ENCODE peak calls at places on chromosomes 3 and 15, in six cellular contexts. O, U, X, W, L and M are unnamed samples.

GRCh38 chr3:61594978-61595687 is 33.8 kb downstream of the PTPRG start:
- DNase-seq in X (no peak), O (no peak), U (no peak), W (no peak), L (no peak), M (peak)

GRCh38 chr3:149579161-149579560 is 78.7 kb downstream of the WWTR1 start:
- DNase-seq in X (no peak), O (no peak), W (no peak), L (no peak), U (no peak), M (no peak)

GRCh38 chr3:28915711-28916481 is 365.0 kb upstream of the RBMS3 start:
- DNase-seq in X (no peak), U (peak), O (peak), L (peak), W (peak), M (peak)

GRCh38 chr3:117788086-117788485 is 1078.5 kb downstream of the TUSC7 start:
- DNase-seq in L (peak), U (peak), O (no peak), X (peak), W (no peak), M (peak)

GRCh38 chr3:138308783-138309182 is 20.9 kb downstream of the NME9 start:
- DNase-seq in L (no peak), O (no peak), U (no peak), W (no peak), X (no peak), M (no peak)

GRCh38 chr3:98564282-98565005 is 29.0 kb downstream of the CPOX start:
- DNase-seq in W (no peak), X (no peak), O (no peak), U (no peak), L (no peak), M (no peak)

GRCh38 chr3:8319935-8320634 is 181.5 kb upstream of the LMCD1 start:
- DNase-seq in U (peak), W (no peak), X (no peak), O (peak), L (peak), M (peak)

GRCh38 chr15:33700695-33701303 is 267.5 kb upstream of the CHRM5 start:
- DNase-seq in O (peak), W (peak), U (peak), X (peak), L (peak), M (peak)

GRCh38 chr3:134846943-134847342 is 51.9 kb downstream of the EPHB1 start:
- DNase-seq in O (peak), W (no peak), X (peak), L (peak), U (peak), M (peak)

GRCh38 chr3:143586565-143586964 is 261.7 kb downstream of the SLC9A9 start:
- DNase-seq in L (peak), X (no peak), W (no peak), U (peak), O (no peak), M (peak)

GRCh38 chr3:98855811-98856400 is 45.6 kb downstream of the DCBLD2 start:
- DNase-seq in U (peak), O (no peak), W (no peak), X (no peak), L (peak), M (peak)

GRCh38 chr3:129938140-129938930 is 36.2 kb upstream of the TRH start:
- DNase-seq in O (no peak), W (no peak), L (no peak), U (no peak), X (no peak), M (no peak)
- TF ChIP-seq CTCF in O (no peak), W (no peak), L (peak), U (no peak), X (no peak), M (no peak)

GRCh38 chr3:126716057-126716456 is 12.0 kb downstream of the CHCHD6 start:
- DNase-seq in O (no peak), U (no peak), L (no peak), X (no peak), W (no peak), M (no peak)
- H3K4me3 ChIP-seq in O (no peak), U (no peak), L (no peak), X (no peak), W (no peak), M (no peak)

DNA sequence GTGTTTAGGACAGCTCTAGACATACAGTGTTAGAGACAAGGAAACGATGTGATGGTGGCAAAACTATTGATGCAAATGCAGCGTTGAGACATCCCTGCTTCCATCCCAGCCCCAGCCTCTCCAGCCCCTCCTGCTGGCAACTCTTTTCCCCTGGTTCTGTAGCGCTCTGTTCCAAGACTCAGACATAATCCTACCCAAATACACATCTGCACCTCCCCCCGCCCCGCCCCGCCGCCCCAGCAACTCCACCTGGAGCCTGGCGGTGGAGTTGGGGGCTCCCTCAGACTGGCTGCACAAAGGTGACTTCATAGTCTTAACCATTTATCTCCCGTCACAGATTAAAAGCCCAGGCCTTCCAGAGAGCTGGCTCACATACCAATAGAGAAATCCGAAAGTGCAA is 7.2 kb upstream of the SEC22A start:
- DNase-seq in X (no peak), O (peak), L (no peak), U (no peak), W (peak), M (peak)
- TF ChIP-seq CTCF in X (peak), O (peak), L (no peak), U (peak), W (no peak), M (peak)

GRCh38 chr3:12961726-12962036 is 111.5 kb downstream of the IQSEC1 start:
- DNase-seq in O (no peak), U (no peak), W (no peak), L (no peak), X (no peak), M (no peak)

GRCh38 chr3:12959838-12960378 is 113.3 kb downstream of the IQSEC1 start:
- DNase-seq in O (no peak), X (no peak), W (no peak), U (no peak), L (no peak), M (no peak)

GRCh38 chr3:12961007-12961725 is 112.1 kb downstream of the IQSEC1 start:
- DNase-seq in L (no peak), W (no peak), X (peak), U (no peak), O (no peak), M (no peak)

GRCh38 chr3:12959395-12959794 is 113.8 kb downstream of the IQSEC1 start:
- DNase-seq in O (no peak), X (no peak), U (no peak), L (no peak), W (no peak), M (no peak)

GRCh38 chr3:12960497-12960896 is 112.7 kb downstream of the IQSEC1 start:
- DNase-seq in U (no peak), O (no peak), L (no peak), W (no peak), X (no peak), M (no peak)
- H3K4me3 ChIP-seq in U (no peak), O (no peak), L (no peak), W (no peak), X (no peak), M (no peak)

GRCh38 chr3:52436500-52437106 is 8.3 kb downstream of the SEMA3G start:
- DNase-seq in U (no peak), L (peak), W (peak), X (peak), O (no peak), M (peak)

GRCh38 chr3:52437326-52438103 is 7.4 kb downstream of the SEMA3G start:
- DNase-seq in W (no peak), U (no peak), X (peak), O (no peak), L (no peak), M (no peak)

GRCh38 chr3:52438579-52439425 is 6.1 kb downstream of the SEMA3G start:
- DNase-seq in U (no peak), O (no peak), W (no peak), L (no peak), X (no peak), M (no peak)

GRCh38 chr3:52439426-52440248 is 5.3 kb downstream of the SEMA3G start:
- DNase-seq in O (no peak), X (peak), W (peak), U (no peak), L (no peak), M (no peak)

DNA sequence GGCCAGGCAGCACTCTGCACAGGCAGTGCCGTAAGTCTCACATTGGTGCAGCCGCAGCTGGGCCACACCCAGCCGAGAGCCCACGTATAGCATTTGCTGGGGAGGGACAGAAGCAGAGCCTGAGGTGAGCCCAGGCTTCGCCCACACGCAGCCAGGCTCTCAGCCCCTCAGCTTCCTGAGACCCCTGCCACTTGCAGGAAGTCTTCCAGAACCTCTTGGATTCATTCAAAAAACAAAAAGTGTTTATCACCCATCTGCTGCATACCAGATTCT is 6.9 kb downstream of the SEMA3G start:
- DNase-seq in U (no peak), X (no peak), W (no peak), O (no peak), L (no peak), M (no peak)
- TF ChIP-seq CTCF in U (no peak), X (no peak), W (no peak), O (no peak), L (no peak), M (no peak)

GRCh38 chr3:171390531-171390930 is 69.7 kb downstream of the TNIK start:
- DNase-seq in X (no peak), U (no peak), O (no peak), L (no peak), W (no peak), M (no peak)

GRCh38 chr3:171388537-171388936 is 71.7 kb downstream of the TNIK start:
- DNase-seq in X (no peak), U (no peak), W (no peak), L (no peak), O (no peak), M (no peak)

GRCh38 chr3:171396048-171396447 is 64.2 kb downstream of the TNIK start:
- DNase-seq in O (no peak), W (no peak), X (no peak), U (no peak), L (no peak), M (peak)

GRCh38 chr3:171391432-171391831 is 68.8 kb downstream of the TNIK start:
- DNase-seq in W (no peak), X (no peak), U (no peak), O (no peak), L (no peak), M (no peak)

DNA sequence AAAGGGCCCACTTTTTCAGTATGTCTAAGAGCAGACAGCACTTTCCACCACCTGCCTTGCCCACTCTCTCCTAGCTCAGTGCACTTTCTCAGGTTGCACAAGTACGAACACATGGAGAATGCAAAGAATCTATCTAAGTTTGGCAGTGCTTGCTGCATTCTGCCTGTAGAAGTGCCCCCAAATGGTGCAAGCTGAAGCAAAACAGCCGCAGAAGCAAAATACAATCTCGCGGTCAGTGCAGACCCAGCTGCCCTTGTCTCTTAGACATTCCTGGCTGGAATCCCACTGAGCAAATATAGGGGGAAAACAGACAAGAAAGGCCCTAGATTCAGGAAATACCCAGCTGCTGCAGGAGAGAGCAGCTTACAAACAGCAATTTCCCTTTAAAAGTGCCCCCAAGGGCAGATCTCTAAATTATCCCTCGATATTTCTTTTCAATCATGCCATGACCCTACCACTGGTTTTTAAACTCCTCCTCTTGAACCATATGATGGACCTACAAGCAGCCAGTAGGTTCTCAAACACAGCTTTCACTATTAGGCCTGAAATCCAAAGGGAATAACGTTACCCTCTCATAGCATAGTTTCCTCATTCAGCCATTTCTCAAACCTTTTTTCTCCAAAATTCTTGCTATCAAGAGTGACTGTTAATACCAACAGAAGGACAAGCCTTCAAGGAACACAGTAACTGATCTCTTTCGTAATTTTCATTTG is 67.0 kb downstream of the TNIK start:
- DNase-seq in W (no peak), U (no peak), L (no peak), X (no peak), O (no peak), M (no peak)
- H3K4me3 ChIP-seq in W (no peak), U (no peak), L (no peak), X (no peak), O (no peak), M (no peak)

GRCh38 chr15:75181780-75182179 is 19.9 kb upstream of the C15orf39 start:
- DNase-seq in U (no peak), W (no peak), O (no peak), X (no peak), L (peak), M (no peak)

GRCh38 chr15:75178938-75179772 is 22.5 kb upstream of the C15orf39 start:
- DNase-seq in L (no peak), U (no peak), W (no peak), O (no peak), X (no peak), M (no peak)

GRCh38 chr15:75185271-75186029 is 16.2 kb upstream of the C15orf39 start:
- DNase-seq in U (no peak), X (no peak), O (no peak), W (no peak), L (no peak), M (no peak)

GRCh38 chr15:75179773-75180140 is 21.9 kb upstream of the C15orf39 start:
- DNase-seq in L (no peak), X (no peak), W (no peak), O (no peak), U (no peak), M (no peak)

DNA sequence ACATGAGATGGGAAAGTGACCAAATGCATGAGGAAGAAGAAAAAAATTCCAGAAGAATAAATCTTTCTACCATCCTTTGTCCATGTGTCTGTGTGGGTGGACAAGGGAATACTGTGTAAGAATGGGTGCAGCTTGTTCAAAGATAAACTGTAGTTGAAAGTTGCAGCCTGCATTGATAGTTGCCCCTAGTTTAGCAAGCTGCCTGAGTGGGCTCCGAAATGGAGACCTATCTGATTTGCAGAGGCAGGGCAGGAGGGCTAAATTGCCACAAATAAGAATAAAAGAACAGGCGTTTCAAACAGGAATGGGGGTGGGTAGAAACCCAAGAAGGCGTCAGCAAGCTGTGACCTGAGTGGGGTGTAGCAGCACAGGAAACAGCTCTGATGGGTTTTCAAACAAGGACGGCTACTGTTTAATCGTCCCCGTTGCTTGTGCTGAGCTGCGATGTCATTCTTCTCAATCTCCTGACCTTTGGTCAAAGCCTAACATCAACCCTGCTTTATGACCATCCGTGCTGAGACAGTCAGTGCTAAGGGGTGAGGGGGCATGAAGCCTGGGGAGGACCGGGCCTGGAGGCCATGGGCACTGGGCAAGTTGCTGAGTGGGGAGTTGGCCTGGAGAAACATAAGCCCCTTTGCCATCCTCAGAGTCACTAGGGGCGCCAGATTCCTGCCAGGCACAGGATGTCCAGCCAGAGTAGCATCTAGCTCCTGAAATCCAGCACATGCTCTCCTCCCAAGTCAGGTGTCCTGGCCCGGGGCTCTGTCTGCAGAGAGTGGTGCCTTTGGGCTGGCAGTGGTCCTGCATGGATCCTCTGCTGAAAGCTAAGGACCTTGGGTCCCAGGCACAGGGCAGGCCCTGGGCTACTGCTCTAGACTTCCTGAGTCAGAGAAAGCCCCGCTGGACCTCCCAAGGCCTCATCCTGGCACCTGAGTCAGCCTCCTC is 19.2 kb upstream of the C15orf39 start:
- DNase-seq in X (peak), O (no peak), L (no peak), W (no peak), U (no peak), M (peak)
- TF ChIP-seq CTCF in X (no peak), O (no peak), L (no peak), W (no peak), U (no peak), M (no peak)

DNA sequence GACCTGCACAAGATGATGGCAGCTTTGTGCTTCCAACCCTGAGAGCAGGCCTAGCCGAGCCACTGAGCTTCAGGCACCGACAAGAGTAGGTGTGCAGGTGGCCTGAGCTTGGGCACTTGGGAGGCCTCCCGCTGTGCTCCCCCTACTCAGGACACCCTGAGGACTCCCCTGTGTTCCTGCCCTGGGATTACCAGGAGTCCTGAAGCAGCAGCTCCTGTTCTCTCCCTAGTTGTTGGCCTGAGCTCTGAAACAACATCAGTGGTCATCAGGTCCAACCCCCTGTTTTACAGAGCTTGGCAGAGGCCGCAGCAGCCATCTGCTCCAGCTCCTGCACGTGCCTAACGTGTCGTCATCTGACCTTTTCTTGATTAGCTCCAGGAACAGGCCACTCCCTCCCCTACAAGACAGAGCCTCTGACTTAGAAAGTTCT is 8.0 kb upstream of the MESP2 start:
- DNase-seq in U (no peak), W (no peak), L (peak), O (no peak), X (peak), M (peak)
- H3K4me3 ChIP-seq in U (no peak), W (no peak), L (no peak), O (no peak), X (no peak), M (no peak)

DNA sequence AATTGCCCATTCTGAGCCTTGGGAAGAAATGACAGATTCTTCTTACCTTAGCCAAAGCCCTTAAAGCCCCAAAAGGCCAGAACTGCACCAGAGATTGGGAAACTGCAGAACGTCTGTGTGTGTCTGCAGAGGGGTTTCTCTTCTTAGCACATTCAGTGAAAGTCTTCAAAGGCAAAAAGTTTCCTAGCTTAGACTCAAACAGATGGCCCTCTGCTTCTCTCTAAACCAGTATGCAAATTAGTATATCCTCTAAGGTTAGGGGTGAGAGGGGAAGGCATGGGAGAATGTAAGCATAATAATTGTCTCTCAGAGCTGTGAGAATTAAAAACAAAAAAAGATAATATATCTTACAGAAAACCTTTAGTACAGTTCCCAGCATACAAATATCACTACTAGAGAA is 334.0 kb upstream of the MCTP2 start:
- DNase-seq in W (no peak), X (no peak), O (no peak), L (no peak), U (no peak), M (no peak)
- TF ChIP-seq CTCF in W (no peak), X (no peak), O (no peak), L (no peak), U (no peak), M (no peak)

GRCh38 chr15:30921781-30922371 is 18.2 kb downstream of the FAN1 start:
- DNase-seq in X (no peak), L (no peak), U (no peak), W (peak), O (no peak), M (no peak)
- H3K4me3 ChIP-seq in X (no peak), L (no peak), U (no peak), W (no peak), O (no peak), M (no peak)